ENCODE peak calls at places on chromosomes 11 and 22, in eight cellular contexts. One of them, this sample, is unnamed.

GRCh38 chr11:108685419-108686161 is 20.7 kb downstream of the DDX10 start:
- DNase-seq in colonic mucosa: no peak
- DNase-seq in lung: no peak
- DNase-seq in choroid plexus epithelial cell: no peak
- DNase-seq in body of pancreas: no peak
- DNase-seq in IMR-90: peak; percentile 29
- DNase-seq in BJ: no peak
- DNase-seq in tibial nerve: no peak
- DNase-seq in this sample: peak; percentile 40

GRCh38 chr11:30487200-30487898 is 98.8 kb downstream of the MPPED2 start:
- DNase-seq in colonic mucosa: no peak
- DNase-seq in lung: no peak
- DNase-seq in choroid plexus epithelial cell: peak; percentile 54
- DNase-seq in body of pancreas: no peak
- DNase-seq in IMR-90: peak; percentile 40
- DNase-seq in BJ: no peak
- DNase-seq in tibial nerve: peak; percentile 9
- DNase-seq in this sample: no peak

GRCh38 chr22:40218723-40219294 is 41.1 kb downstream of the TNRC6B start:
- DNase-seq in colonic mucosa: peak; percentile 7
- DNase-seq in lung: no peak
- DNase-seq in choroid plexus epithelial cell: no peak
- DNase-seq in body of pancreas: no peak
- DNase-seq in IMR-90: peak; percentile 31
- DNase-seq in BJ: no peak
- DNase-seq in tibial nerve: no peak
- DNase-seq in this sample: no peak

GRCh38 chr11:36060926-36061325 is 117.1 kb downstream of the LDLRAD3 start:
- DNase-seq in colonic mucosa: no peak
- DNase-seq in lung: no peak
- DNase-seq in choroid plexus epithelial cell: no peak
- DNase-seq in body of pancreas: no peak
- DNase-seq in IMR-90: no peak
- DNase-seq in BJ: no peak
- DNase-seq in tibial nerve: no peak
- DNase-seq in this sample: peak; percentile 31

GRCh38 chr11:60786811-60787567 is 1.9 kb downstream of the MS4A10 start:
- DNase-seq in colonic mucosa: peak; percentile 45
- DNase-seq in lung: no peak
- DNase-seq in choroid plexus epithelial cell: peak; percentile 81
- DNase-seq in body of pancreas: peak; percentile 67
- DNase-seq in IMR-90: peak; percentile 89
- DNase-seq in BJ: peak; percentile 51
- DNase-seq in tibial nerve: peak; percentile 69
- DNase-seq in this sample: peak; percentile 92

GRCh38 chr22:46002757-46003270 is 25.9 kb upstream of the WNT7B start:
- DNase-seq in colonic mucosa: no peak
- DNase-seq in lung: no peak
- DNase-seq in choroid plexus epithelial cell: no peak
- DNase-seq in body of pancreas: no peak
- DNase-seq in IMR-90: peak; percentile 56
- DNase-seq in BJ: peak; percentile 50
- DNase-seq in tibial nerve: no peak
- DNase-seq in this sample: peak; percentile 61

GRCh38 chr22:23926561-23926960 is 32.4 kb downstream of the MIF start:
- DNase-seq in colonic mucosa: no peak
- DNase-seq in lung: no peak
- DNase-seq in choroid plexus epithelial cell: no peak
- DNase-seq in body of pancreas: no peak
- DNase-seq in IMR-90: no peak
- DNase-seq in BJ: no peak
- DNase-seq in tibial nerve: no peak
- DNase-seq in this sample: no peak

GRCh38 chr11:73011126-73011817 is 130.8 kb downstream of the FCHSD2 start:
- DNase-seq in colonic mucosa: no peak
- DNase-seq in lung: no peak
- DNase-seq in choroid plexus epithelial cell: peak; percentile 18
- DNase-seq in body of pancreas: no peak
- DNase-seq in IMR-90: no peak
- DNase-seq in BJ: no peak
- DNase-seq in tibial nerve: no peak
- DNase-seq in this sample: no peak

GRCh38 chr11:3738241-3738640 is 59.1 kb downstream of the NUP98 start:
- DNase-seq in colonic mucosa: no peak
- DNase-seq in lung: no peak
- DNase-seq in choroid plexus epithelial cell: peak; percentile 28
- DNase-seq in body of pancreas: no peak
- DNase-seq in IMR-90: peak; percentile 23
- DNase-seq in BJ: no peak
- DNase-seq in tibial nerve: no peak
- DNase-seq in this sample: peak; percentile 48

GRCh38 chr11:13134886-13135285 is 125.8 kb downstream of the RASSF10 start:
- DNase-seq in colonic mucosa: no peak
- DNase-seq in lung: no peak
- DNase-seq in choroid plexus epithelial cell: no peak
- DNase-seq in body of pancreas: no peak
- DNase-seq in IMR-90: no peak
- DNase-seq in BJ: no peak
- DNase-seq in tibial nerve: no peak
- DNase-seq in this sample: no peak

GRCh38 chr22:22423681-22424080 is 84.9 kb downstream of the ZNF280B start:
- DNase-seq in colonic mucosa: no peak
- DNase-seq in lung: no peak
- DNase-seq in choroid plexus epithelial cell: no peak
- DNase-seq in body of pancreas: no peak
- DNase-seq in IMR-90: no peak
- DNase-seq in BJ: no peak
- DNase-seq in tibial nerve: no peak
- DNase-seq in this sample: no peak

GRCh38 chr11:94832604-94833238 is 64.6 kb downstream of the AMOTL1 start:
- DNase-seq in colonic mucosa: no peak
- DNase-seq in lung: no peak
- DNase-seq in choroid plexus epithelial cell: no peak
- DNase-seq in body of pancreas: no peak
- DNase-seq in IMR-90: no peak
- DNase-seq in BJ: no peak
- DNase-seq in tibial nerve: no peak
- DNase-seq in this sample: no peak

GRCh38 chr22:49958462-49958921 is 2.1 kb upstream of the PIM3 start:
- DNase-seq in colonic mucosa: no peak
- DNase-seq in lung: no peak
- DNase-seq in choroid plexus epithelial cell: no peak
- DNase-seq in body of pancreas: peak; percentile 19
- DNase-seq in IMR-90: no peak
- DNase-seq in BJ: no peak
- DNase-seq in tibial nerve: no peak
- DNase-seq in this sample: no peak

GRCh38 chr11:65849771-65850216 is 8.2 kb downstream of the CFL1 start:
- DNase-seq in colonic mucosa: peak; percentile 20
- DNase-seq in lung: no peak
- DNase-seq in choroid plexus epithelial cell: peak; percentile 4
- DNase-seq in body of pancreas: no peak
- DNase-seq in IMR-90: no peak
- DNase-seq in BJ: no peak
- DNase-seq in tibial nerve: no peak
- DNase-seq in this sample: no peak

GRCh38 chr11:34327804-34328631 is 29.8 kb downstream of the ABTB2 start:
- DNase-seq in colonic mucosa: no peak
- DNase-seq in lung: no peak
- DNase-seq in choroid plexus epithelial cell: no peak
- DNase-seq in body of pancreas: peak; percentile 17
- DNase-seq in IMR-90: peak; percentile 40
- DNase-seq in BJ: no peak
- DNase-seq in tibial nerve: peak; percentile 63
- DNase-seq in this sample: peak; percentile 36

GRCh38 chr22:20569059-20570058 is 61.9 kb downstream of the MED15 start:
- DNase-seq in colonic mucosa: no peak
- DNase-seq in lung: peak; percentile 88
- DNase-seq in choroid plexus epithelial cell: peak; percentile 99
- DNase-seq in body of pancreas: peak; percentile 72
- DNase-seq in IMR-90: peak; percentile 99
- DNase-seq in BJ: peak; percentile 97
- DNase-seq in tibial nerve: peak; percentile 72
- DNase-seq in this sample: peak; percentile 95

GRCh38 chr22:20567371-20567847 is 60.0 kb downstream of the MED15 start:
- DNase-seq in colonic mucosa: no peak
- DNase-seq in lung: no peak
- DNase-seq in choroid plexus epithelial cell: no peak
- DNase-seq in body of pancreas: peak; percentile 25
- DNase-seq in IMR-90: peak; percentile 66
- DNase-seq in BJ: peak; percentile 56
- DNase-seq in tibial nerve: no peak
- DNase-seq in this sample: peak; percentile 26

GRCh38 chr22:20566420-20567260 is 59.2 kb downstream of the MED15 start:
- DNase-seq in colonic mucosa: no peak
- DNase-seq in lung: no peak
- DNase-seq in choroid plexus epithelial cell: peak; percentile 77
- DNase-seq in body of pancreas: peak; percentile 62
- DNase-seq in IMR-90: peak; percentile 82
- DNase-seq in BJ: no peak
- DNase-seq in tibial nerve: peak; percentile 28
- DNase-seq in this sample: peak; percentile 88

GRCh38 chr22:20568502-20569058 is 61.2 kb downstream of the MED15 start:
- DNase-seq in colonic mucosa: no peak
- DNase-seq in lung: no peak
- DNase-seq in choroid plexus epithelial cell: no peak
- DNase-seq in body of pancreas: peak; percentile 9
- DNase-seq in IMR-90: no peak
- DNase-seq in BJ: no peak
- DNase-seq in tibial nerve: no peak
- DNase-seq in this sample: no peak

DNA sequence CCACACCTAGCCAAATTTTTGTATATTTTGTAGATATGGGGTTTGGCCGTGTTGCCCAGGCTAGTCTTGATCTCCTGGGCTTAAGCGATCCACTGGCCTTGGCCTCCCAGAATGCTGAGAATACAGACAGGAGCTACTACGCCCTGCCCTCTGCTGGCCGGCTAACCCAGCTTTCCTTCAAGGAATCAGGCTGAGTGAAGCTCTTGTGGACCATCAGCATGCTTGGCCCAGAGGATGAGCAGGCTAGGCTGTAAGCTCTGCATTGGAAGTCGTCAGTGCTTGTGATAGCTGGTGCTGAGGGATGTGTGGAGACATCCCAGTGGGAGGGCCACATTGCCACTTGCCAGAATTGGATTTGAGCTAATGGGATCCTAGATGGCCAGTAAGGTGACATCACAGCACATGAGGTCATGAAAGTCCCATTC is 60.6 kb downstream of the MED15 start:
- DNase-seq in colonic mucosa: no peak
- DNase-seq in lung: no peak
- DNase-seq in choroid plexus epithelial cell: peak; percentile 75
- DNase-seq in body of pancreas: peak; percentile 16
- DNase-seq in IMR-90: peak; percentile 59
- DNase-seq in BJ: no peak
- DNase-seq in tibial nerve: no peak
- DNase-seq in this sample: peak; percentile 65
- H3K4me3 ChIP-seq in colonic mucosa: no peak overlapping the region
- H3K4me3 ChIP-seq in lung: no peak overlapping the region
- H3K4me3 ChIP-seq in choroid plexus epithelial cell: no peak overlapping the region
- H3K4me3 ChIP-seq in body of pancreas: no peak overlapping the region
- H3K4me3 ChIP-seq in IMR-90: no peak overlapping the region
- H3K4me3 ChIP-seq in BJ: no peak overlapping the region
- H3K4me3 ChIP-seq in tibial nerve: no peak overlapping the region
- H3K4me3 ChIP-seq in this sample: no peak overlapping the region

GRCh38 chr22:36334081-36334831 is 53.5 kb downstream of the MYH9 start:
- DNase-seq in colonic mucosa: peak; percentile 51
- DNase-seq in lung: no peak
- DNase-seq in choroid plexus epithelial cell: no peak
- DNase-seq in body of pancreas: no peak
- DNase-seq in IMR-90: no peak
- DNase-seq in BJ: no peak
- DNase-seq in tibial nerve: no peak
- DNase-seq in this sample: no peak
- TF ChIP-seq CTCF in colonic mucosa: no peak
- TF ChIP-seq CTCF in lung: no peak
- TF ChIP-seq CTCF in choroid plexus epithelial cell: peak; percentile 36
- TF ChIP-seq CTCF in body of pancreas: no peak
- TF ChIP-seq CTCF in IMR-90: no peak
- TF ChIP-seq CTCF in BJ: no peak
- TF ChIP-seq CTCF in tibial nerve: no peak
- TF ChIP-seq CTCF in this sample: peak; percentile 23

GRCh38 chr22:42217019-42217751 is 53.3 kb downstream of the TCF20 start:
- DNase-seq in colonic mucosa: no peak
- DNase-seq in lung: no peak
- DNase-seq in choroid plexus epithelial cell: no peak
- DNase-seq in body of pancreas: no peak
- DNase-seq in IMR-90: peak; percentile 55
- DNase-seq in BJ: no peak
- DNase-seq in tibial nerve: no peak
- DNase-seq in this sample: no peak
- H3K4me3 ChIP-seq in colonic mucosa: no peak overlapping the region
- H3K4me3 ChIP-seq in lung: no peak overlapping the region
- H3K4me3 ChIP-seq in choroid plexus epithelial cell: no peak overlapping the region
- H3K4me3 ChIP-seq in body of pancreas: no peak overlapping the region
- H3K4me3 ChIP-seq in IMR-90: no peak overlapping the region
- H3K4me3 ChIP-seq in BJ: no peak overlapping the region
- H3K4me3 ChIP-seq in tibial nerve: no peak overlapping the region
- H3K4me3 ChIP-seq in this sample: no peak overlapping the region

DNA sequence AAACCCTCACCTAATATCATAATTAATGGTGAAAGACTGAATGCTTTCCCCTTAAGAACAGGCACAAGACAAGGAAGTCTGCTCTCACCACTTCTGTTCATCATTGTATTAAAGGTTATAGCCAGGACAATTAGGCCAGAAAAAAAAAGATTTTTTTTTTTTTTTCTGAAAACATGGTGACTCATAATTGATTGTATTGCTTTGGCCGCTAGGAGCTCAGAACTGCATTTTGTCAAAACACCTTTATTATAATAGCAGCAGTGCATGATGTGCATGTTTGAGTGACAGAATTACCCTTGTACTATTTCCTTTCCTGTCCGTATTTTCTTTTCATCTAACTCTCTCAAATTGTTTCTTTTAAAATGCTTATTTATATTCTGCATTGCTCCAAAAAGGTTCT is 98.1 kb downstream of the RNF169 start:
- DNase-seq in colonic mucosa: no peak
- DNase-seq in lung: no peak
- DNase-seq in choroid plexus epithelial cell: no peak
- DNase-seq in body of pancreas: no peak
- DNase-seq in IMR-90: no peak
- DNase-seq in BJ: no peak
- DNase-seq in tibial nerve: no peak
- DNase-seq in this sample: no peak
- TF ChIP-seq CTCF in colonic mucosa: no peak
- TF ChIP-seq CTCF in lung: no peak
- TF ChIP-seq CTCF in choroid plexus epithelial cell: peak; percentile 22
- TF ChIP-seq CTCF in body of pancreas: no peak
- TF ChIP-seq CTCF in IMR-90: peak; percentile 6
- TF ChIP-seq CTCF in BJ: no peak
- TF ChIP-seq CTCF in tibial nerve: no peak
- TF ChIP-seq CTCF in this sample: peak; percentile 34

GRCh38 chr11:104061851-104062521 is 25.5 kb downstream of the DDI1 start:
- DNase-seq in colonic mucosa: no peak
- DNase-seq in lung: no peak
- DNase-seq in choroid plexus epithelial cell: peak; percentile 71
- DNase-seq in body of pancreas: no peak
- DNase-seq in IMR-90: peak; percentile 5
- DNase-seq in BJ: no peak
- DNase-seq in tibial nerve: no peak
- DNase-seq in this sample: peak; percentile 22
- H3K4me3 ChIP-seq in colonic mucosa: no peak overlapping the region
- H3K4me3 ChIP-seq in lung: no peak overlapping the region
- H3K4me3 ChIP-seq in choroid plexus epithelial cell: no peak overlapping the region
- H3K4me3 ChIP-seq in body of pancreas: no peak overlapping the region
- H3K4me3 ChIP-seq in IMR-90: no peak overlapping the region
- H3K4me3 ChIP-seq in BJ: no peak overlapping the region
- H3K4me3 ChIP-seq in tibial nerve: no peak overlapping the region
- H3K4me3 ChIP-seq in this sample: no peak overlapping the region

This sample was measured in cardiac fibroblast.